ENCODE peak calls at places on chromosome 9, in six cellular contexts. H is fibroblast of lung; S is tibial nerve; M is CD8-positive, alpha-beta T cell; D is PC-3; Q is HCT116. C is an unnamed sample.

GRCh38 chr9:6243746-6244145 is 28.1 kb downstream of the IL33 start:
- DNase-seq in Q (no peak), D (peak; percentile 83), S (no peak), H (peak; percentile 70), M (no peak), C (no peak)

GRCh38 chr9:95494022-95494415 is 22.8 kb downstream of the PTCH1 start:
- DNase-seq in M (peak; percentile 67), D (peak; percentile 66), Q (no peak), H (no peak), S (no peak), C (no peak)

GRCh38 chr9:105244996-105245719 is 707 bp downstream of the SLC44A1 start:
- DNase-seq in Q (no peak), M (peak; percentile 64), D (peak; percentile 49), S (no peak), H (peak; percentile 42), C (peak; percentile 54)

GRCh38 chr9:14347408-14348224 is 33.7 kb upstream of the NFIB start:
- DNase-seq in Q (no peak), D (peak; percentile 10), M (no peak), H (peak; percentile 49), S (no peak), C (no peak)

GRCh38 chr9:89701221-89701798 is 96.5 kb downstream of the GADD45G start:
- DNase-seq in H (no peak), M (no peak), D (no peak), Q (no peak), S (no peak), C (no peak)

GRCh38 chr9:69961834-69962233 is 81.8 kb upstream of the MAMDC2 start:
- DNase-seq in D (peak; percentile 43), S (no peak), H (no peak), Q (no peak), M (no peak), C (no peak)

GRCh38 chr9:129383005-129383414 is 204.9 kb upstream of the IER5L start:
- DNase-seq in H (no peak), S (no peak), D (peak; percentile 79), M (peak; percentile 57), Q (peak; percentile 39), C (no peak)

GRCh38 chr9:97907051-97907450 is 15.2 kb downstream of the TRMO start:
- DNase-seq in Q (no peak), D (no peak), M (no peak), H (no peak), S (no peak), C (no peak)

GRCh38 chr9:68947015-68947414 is 66.9 kb downstream of the PRKACG start:
- DNase-seq in H (no peak), Q (no peak), S (no peak), D (no peak), M (no peak), C (peak; percentile 27)

GRCh38 chr9:95793924-95794828 is 81.3 kb upstream of the ERCC6L2 start:
- DNase-seq in M (no peak), H (peak; percentile 97), D (peak; percentile 81), Q (no peak), S (no peak), C (no peak)

GRCh38 chr9:112084334-112084733 is 90.8 kb downstream of the SUSD1 start:
- DNase-seq in D (no peak), Q (no peak), S (no peak), H (no peak), M (no peak), C (no peak)

GRCh38 chr9:82682431-82682830 is 380.5 kb downstream of the RASEF start:
- DNase-seq in M (no peak), S (no peak), Q (no peak), D (no peak), H (no peak), C (no peak)

GRCh38 chr9:117276444-117276843 is 138.4 kb downstream of the ASTN2 start:
- DNase-seq in S (no peak), Q (no peak), M (no peak), D (no peak), H (no peak), C (no peak)

GRCh38 chr9:126860757-126861466 is 473 bp downstream of the ZBTB34 start:
- DNase-seq in D (peak; percentile 19), H (peak; percentile 12), S (no peak), M (no peak), Q (no peak), C (no peak)

GRCh38 chr9:99840061-99840460 is 18.4 kb downstream of the NR4A3 start:
- DNase-seq in S (no peak), D (no peak), H (no peak), Q (no peak), M (no peak), C (no peak)

GRCh38 chr9:82495884-82496777 is 507.6 kb downstream of the SPATA31D1 start:
- DNase-seq in S (no peak), M (no peak), Q (no peak), D (no peak), H (no peak), C (no peak)

GRCh38 chr9:4984171-4984570 is 901 bp upstream of the JAK2 start:
- DNase-seq in S (no peak), Q (peak; percentile 19), D (peak; percentile 36), H (no peak), M (no peak), C (no peak)

GRCh38 chr9:123217148-123217585 is 51.2 kb downstream of the STRBP start:
- DNase-seq in M (no peak), Q (no peak), S (no peak), H (peak; percentile 58), D (no peak), C (no peak)

GRCh38 chr9:109179801-109180523 is 12.9 kb upstream of the FRRS1L start:
- DNase-seq in M (no peak), D (no peak), Q (no peak), S (no peak), H (no peak), C (no peak)

GRCh38 chr9:116190997-116191396 is 37.4 kb downstream of the PAPPA start:
- DNase-seq in M (no peak), H (peak; percentile 82), Q (no peak), S (no peak), D (peak; percentile 80), C (no peak)

GRCh38 chr9:22395585-22396205 is 50.9 kb upstream of the DMRTA1 start:
- DNase-seq in S (no peak), Q (no peak), D (peak; percentile 83), M (no peak), H (peak; percentile 83), C (no peak)

GRCh38 chr9:99823392-99824377 is 2.0 kb downstream of the NR4A3 start:
- DNase-seq in M (peak; percentile 63), S (no peak), Q (no peak), D (peak; percentile 11), H (peak; percentile 38), C (no peak)

DNA sequence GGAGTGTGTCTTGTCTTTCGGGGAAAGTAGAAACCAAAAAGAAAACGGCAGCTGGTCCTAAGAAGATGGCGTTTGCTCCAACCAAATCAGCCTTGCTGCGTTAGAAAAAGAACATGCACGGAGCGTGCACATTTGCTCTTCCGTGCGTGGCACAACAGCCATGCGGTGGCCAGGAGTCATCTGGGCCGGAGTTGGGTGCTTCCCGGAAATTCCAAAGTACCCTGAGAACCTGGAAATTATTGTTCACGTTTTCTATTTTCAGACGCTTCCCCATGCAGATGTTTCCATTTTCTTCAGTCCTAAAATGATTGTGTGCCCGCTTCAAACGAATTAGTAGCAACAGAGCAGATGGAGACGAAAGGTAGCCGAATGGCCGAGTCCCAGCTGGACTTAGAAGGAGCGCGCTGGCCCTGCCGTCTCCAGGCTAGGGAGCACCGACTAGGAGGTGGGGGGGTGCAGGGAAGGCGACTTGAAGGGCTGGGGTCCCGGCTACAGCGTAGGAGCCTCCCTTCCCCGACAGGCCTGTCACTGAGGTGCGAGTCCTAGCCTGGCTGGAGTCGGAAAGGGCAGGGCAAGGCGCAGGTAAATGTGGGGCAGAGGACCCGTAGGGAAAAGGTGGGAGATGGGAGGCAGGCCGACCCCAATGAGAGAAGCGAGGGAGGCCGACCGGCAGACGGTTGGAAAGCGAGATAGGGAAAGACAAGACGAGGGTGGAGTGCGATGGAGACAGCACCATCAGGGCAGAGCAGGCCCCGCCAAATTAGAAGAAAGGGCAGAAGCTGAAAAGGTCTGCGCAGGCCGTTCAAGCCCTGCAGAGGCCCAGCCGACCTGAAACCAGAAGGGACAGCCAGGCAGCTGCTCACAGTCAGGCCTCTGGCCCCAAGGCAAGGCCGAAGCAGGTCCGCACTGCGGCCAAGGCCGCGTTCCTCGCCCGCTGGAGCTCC is 1.4 kb downstream of the BARX1 start:
- DNase-seq in S (no peak), Q (no peak), M (no peak), H (no peak), D (no peak), C (no peak)
- H3K4me1 ChIP-seq in S (no peaks in the 10 kb centered on the region), Q (no peaks in the 10 kb centered on the region), M (peaks cover 43% of the 10 kb centered on the region), H (no peaks in the 10 kb centered on the region), D (peaks cover 3% of the 10 kb centered on the region), C (peaks cover 23% of the 10 kb centered on the region)

GRCh38 chr9:136882109-136882946 is 4.0 kb upstream of the TRAF2 start:
- DNase-seq in S (no peak), Q (peak; percentile 56), M (peak; percentile 79), D (peak; percentile 64), H (peak; percentile 76), C (no peak)
- H3K4me3 ChIP-seq in S (peak overlapping the region; percentile 24), Q (no peak overlapping the region), M (peak overlapping the region; percentile 56), D (no peak overlapping the region), H (no peak overlapping the region), C (no peak overlapping the region)

GRCh38 chr9:76377791-76378190 is 16.4 kb downstream of the RFK start:
- DNase-seq in H (no peak), D (no peak), Q (no peak), S (no peak), M (no peak), C (no peak)

GRCh38 chr9:76372345-76372744 is 21.9 kb downstream of the RFK start:
- DNase-seq in H (peak; percentile 22), S (no peak), D (no peak), M (no peak), Q (no peak), C (no peak)

GRCh38 chr9:76373173-76373771 is 21.0 kb downstream of the RFK start:
- DNase-seq in Q (no peak), D (no peak), H (peak; percentile 84), M (no peak), S (peak; percentile 57), C (no peak)

GRCh38 chr9:76373777-76374474 is 20.3 kb downstream of the RFK start:
- DNase-seq in H (no peak), M (no peak), S (no peak), Q (no peak), D (no peak), C (no peak)

GRCh38 chr9:76374702-76375543 is 19.3 kb downstream of the RFK start:
- DNase-seq in M (no peak), H (peak; percentile 95), S (peak; percentile 62), D (peak; percentile 72), Q (no peak), C (peak; percentile 4)
- H3K27ac ChIP-seq in M (no peak overlapping the region), H (peak overlapping the region; percentile 7), S (no peak overlapping the region), D (no peak overlapping the region), Q (no peak overlapping the region), C (no peak overlapping the region)

GRCh38 chr9:133048595-133048994 is 13.2 kb upstream of the CEL start:
- DNase-seq in S (no peak), Q (peak; percentile 3), H (no peak), D (peak; percentile 30), M (no peak), C (no peak)

GRCh38 chr9:133050781-133051180 is 11.0 kb upstream of the CEL start:
- DNase-seq in Q (no peak), S (no peak), M (no peak), H (no peak), D (no peak), C (no peak)

GRCh38 chr9:133050142-133050541 is 11.6 kb upstream of the CEL start:
- DNase-seq in D (no peak), M (no peak), S (no peak), H (peak; percentile 38), Q (no peak), C (no peak)

GRCh38 chr9:133046900-133047295 is 14.9 kb upstream of the CEL start:
- DNase-seq in H (no peak), M (no peak), Q (no peak), S (no peak), D (no peak), C (no peak)

GRCh38 chr9:133049043-133049442 is 12.7 kb upstream of the CEL start:
- DNase-seq in D (no peak), S (no peak), M (no peak), Q (no peak), H (no peak), C (no peak)
- H3K4me1 ChIP-seq in D (no peaks in the 10 kb centered on the region), S (no peaks in the 10 kb centered on the region), M (no peaks in the 10 kb centered on the region), Q (no peaks in the 10 kb centered on the region), H (no peaks in the 10 kb centered on the region), C (no peaks in the 10 kb centered on the region)

C was measured in iPS DF 6.9.